ENCODE peak calls at places on chromosomes 3 and 15, in ten cellular contexts. Y is psoas muscle, I is pancreas, O is adrenal gland, N is mesenchymal stem cell, C is upper lobe of right lung, J is aorta, L is A673, W is body of pancreas, T is uterus. R is an unnamed sample.

GRCh38 chr3:38634133-38634532 is 15.4 kb downstream of the SCN5A start:
- DNase-seq in Y (peak; percentile 58), I (no peak), O (no peak), N (peak; percentile 24), C (no peak), J (no peak), L (no peak), W (no peak), T (no peak), R (no peak)

GRCh38 chr3:108099679-108100428 is 9.0 kb upstream of the CD47 start:
- DNase-seq in Y (no peak), I (no peak), O (no peak), N (peak; percentile 26), C (peak; percentile 69), J (peak; percentile 55), L (no peak), W (no peak), T (no peak), R (peak; percentile 79)

GRCh38 chr3:33645060-33645841 is 72.8 kb downstream of the CLASP2 start:
- DNase-seq in Y (no peak), I (no peak), O (peak; percentile 18), N (peak; percentile 45), C (no peak), J (no peak), L (peak; percentile 28), W (peak; percentile 28), T (no peak), R (no peak)

GRCh38 chr15:82856397-82857170 is 47.2 kb downstream of the WHAMM start:
- DNase-seq in Y (peak; percentile 18), I (no peak), O (peak; percentile 56), N (no peak), C (no peak), J (no peak), L (no peak), W (no peak), T (no peak), R (peak; percentile 79)

GRCh38 chr3:110568246-110568645 is 503.4 kb upstream of the NECTIN3 start:
- DNase-seq in Y (no peak), I (no peak), O (no peak), N (peak; percentile 83), C (no peak), J (no peak), L (no peak), W (no peak), T (no peak), R (no peak)

GRCh38 chr3:120497318-120497717 is 46.5 kb upstream of the FSTL1 start:
- DNase-seq in Y (no peak), I (no peak), O (no peak), N (peak; percentile 44), C (no peak), J (no peak), L (peak; percentile 4), W (no peak), T (no peak), R (no peak)

GRCh38 chr15:29822100-29822684 is at the start of gene TJP1:
- DNase-seq in Y (peak; percentile 85), I (peak; percentile 89), O (peak; percentile 76), N (peak; percentile 70), C (peak; percentile 90), J (peak; percentile 79), L (peak; percentile 80), W (peak; percentile 90), T (peak; percentile 80), R (peak; percentile 84)

GRCh38 chr3:36653095-36653494 is 111.3 kb downstream of the DCLK3 start:
- DNase-seq in Y (no peak), I (no peak), O (no peak), N (peak; percentile 51), C (no peak), J (no peak), L (no peak), W (no peak), T (no peak), R (no peak)

GRCh38 chr15:98000249-98001203 is 40.0 kb downstream of the ARRDC4 start:
- DNase-seq in Y (no peak), I (no peak), O (no peak), N (no peak), C (no peak), J (no peak), L (no peak), W (no peak), T (no peak), R (no peak)
- H3K27ac ChIP-seq in Y (no peak overlapping the region), I (no peak overlapping the region), O (no peak overlapping the region), N (no peak overlapping the region), C (no peak overlapping the region), J (no peak overlapping the region), L (no peak overlapping the region), W (no peak overlapping the region), T (no peak overlapping the region), R (no peak overlapping the region)

GRCh38 chr3:31232049-31233040 is 300.4 kb upstream of the STT3B start:
- DNase-seq in Y (no peak), I (no peak), O (no peak), N (no peak), C (no peak), J (peak; percentile 61), L (no peak), W (no peak), T (no peak), R (no peak)

GRCh38 chr3:31235062-31235704 is 297.5 kb upstream of the STT3B start:
- DNase-seq in Y (no peak), I (no peak), O (no peak), N (no peak), C (no peak), J (no peak), L (no peak), W (no peak), T (no peak), R (no peak)

GRCh38 chr3:31230425-31230824 is 302.3 kb upstream of the STT3B start:
- DNase-seq in Y (no peak), I (no peak), O (no peak), N (no peak), C (no peak), J (no peak), L (no peak), W (no peak), T (no peak), R (no peak)

GRCh38 chr3:31230834-31231233 is 301.9 kb upstream of the STT3B start:
- DNase-seq in Y (no peak), I (no peak), O (no peak), N (no peak), C (no peak), J (no peak), L (no peak), W (no peak), T (no peak), R (no peak)

DNA sequence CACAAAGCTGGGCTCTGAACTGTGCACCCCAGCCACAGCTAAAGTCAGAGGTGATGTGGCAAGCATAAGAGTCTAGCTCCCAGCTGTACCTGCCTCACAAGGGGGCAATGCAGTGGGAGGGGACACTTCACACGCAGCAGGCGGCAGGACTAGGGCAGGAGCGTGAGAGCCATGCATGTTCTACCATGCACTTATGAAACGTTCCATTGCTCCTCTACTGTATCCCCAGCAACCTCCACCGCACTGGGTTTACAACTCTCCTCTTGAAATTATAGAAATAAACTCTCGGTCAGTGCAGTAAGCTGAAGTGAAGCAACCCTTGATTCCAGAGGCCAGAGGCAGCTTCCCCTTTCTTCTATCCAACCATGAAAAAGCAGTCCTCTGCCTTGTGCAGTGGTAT is 298.6 kb upstream of the STT3B start:
- DNase-seq in Y (no peak), I (no peak), O (no peak), N (no peak), C (no peak), J (no peak), L (no peak), W (no peak), T (no peak), R (no peak)
- H3K4me1 ChIP-seq in Y (no peaks in the 10 kb centered on the region), I (no peaks in the 10 kb centered on the region), O (no peaks in the 10 kb centered on the region), N (peaks cover 2% of the 10 kb centered on the region), C (peaks cover 6% of the 10 kb centered on the region), J (no peaks in the 10 kb centered on the region), L (no peaks in the 10 kb centered on the region), W (no peaks in the 10 kb centered on the region), T (no peaks in the 10 kb centered on the region), R (no peaks in the 10 kb centered on the region)

DNA sequence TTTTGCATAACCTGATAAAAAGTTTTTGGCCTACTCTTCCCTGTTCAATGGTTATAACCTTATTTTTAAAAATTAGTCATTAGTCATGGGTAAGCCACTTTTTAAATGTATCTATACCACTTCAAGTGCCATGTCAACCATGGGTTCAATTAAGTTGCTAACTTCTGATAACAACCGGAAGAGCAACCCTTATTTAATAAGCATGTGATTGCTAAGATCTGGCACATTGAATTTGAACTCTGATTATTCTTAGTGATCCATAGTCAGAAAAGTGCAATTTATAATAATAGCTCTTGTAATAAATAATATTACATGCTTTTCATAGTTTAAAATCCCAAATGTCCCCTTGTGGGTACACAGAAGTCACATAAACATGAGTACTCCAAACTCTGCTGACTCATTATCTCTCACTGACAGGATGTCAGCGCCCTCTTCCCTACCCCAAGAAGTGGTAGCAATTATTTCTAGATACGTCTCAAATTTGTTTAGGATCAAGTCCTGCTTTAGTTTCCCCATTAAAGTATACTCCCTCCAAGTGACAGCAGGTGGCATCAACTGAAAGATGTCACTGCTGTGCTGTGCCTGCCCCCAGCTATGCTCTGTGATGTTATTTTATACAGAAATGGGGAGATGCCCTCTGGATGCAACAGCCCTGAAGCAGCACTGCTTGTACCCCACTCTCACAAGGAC is 18.6 kb downstream of the SAMD7 start:
- DNase-seq in Y (no peak), I (no peak), O (no peak), N (no peak), C (no peak), J (no peak), L (peak; percentile 22), W (no peak), T (no peak), R (no peak)
- H3K27ac ChIP-seq in Y (no peak overlapping the region), I (no peak overlapping the region), O (no peak overlapping the region), N (no peak overlapping the region), C (no peak overlapping the region), J (no peak overlapping the region), L (no peak overlapping the region), W (no peak overlapping the region), T (no peak overlapping the region), R (no peak overlapping the region)

DNA sequence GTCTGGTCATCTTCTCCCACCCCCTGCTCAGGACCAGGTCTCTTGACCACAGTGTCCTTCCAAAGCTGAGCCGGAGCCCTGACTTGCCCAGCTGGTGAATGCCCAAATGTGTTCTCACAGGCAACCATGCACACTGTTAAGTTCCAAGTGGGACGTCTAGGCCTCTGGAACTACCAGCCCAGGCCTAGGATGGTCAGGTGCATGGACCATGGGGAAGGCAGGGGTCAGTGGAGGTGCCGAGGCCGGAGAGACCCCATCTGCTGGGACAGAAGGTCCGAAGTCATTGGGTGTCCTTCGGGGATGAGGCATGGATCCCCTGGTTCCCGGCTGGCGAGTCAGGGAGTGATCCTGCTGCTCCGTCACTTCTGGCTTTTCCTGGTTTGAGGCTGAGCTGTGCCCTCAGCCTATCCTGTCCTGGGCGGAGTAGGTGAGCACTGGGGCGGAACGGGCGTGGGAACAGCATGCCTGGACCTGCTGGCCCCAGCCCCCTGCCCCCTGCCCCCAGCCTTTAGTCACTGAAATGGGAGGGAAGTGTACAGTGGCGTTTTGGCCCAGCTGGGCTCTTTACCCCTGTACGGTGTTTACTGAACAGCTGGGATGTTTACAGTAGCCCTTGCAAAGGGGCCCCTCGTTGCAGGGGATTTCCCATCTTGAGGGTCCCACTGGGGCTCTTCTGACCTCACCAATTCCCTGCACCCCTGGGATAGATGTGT is 12.1 kb downstream of the SEMA3F start:
- DNase-seq in Y (no peak), I (no peak), O (no peak), N (peak; percentile 84), C (no peak), J (no peak), L (no peak), W (no peak), T (no peak), R (peak; percentile 76)
- H3K4me1 ChIP-seq in Y (peaks cover 88% of the 10 kb centered on the region), I (peaks cover 10% of the 10 kb centered on the region), O (peaks cover 24% of the 10 kb centered on the region), N (peaks cover 75% of the 10 kb centered on the region), C (peaks cover 89% of the 10 kb centered on the region), J (no peaks in the 10 kb centered on the region), L (peaks cover 30% of the 10 kb centered on the region), W (peaks cover 20% of the 10 kb centered on the region), T (peaks cover 17% of the 10 kb centered on the region), R (peaks cover 72% of the 10 kb centered on the region)